ENCODE peak calls at places on chromosomes 11 and 22, in six cellular contexts. F, C, S, Y, K and M are unnamed samples. For H3K36me3 and H3K4me1, the result is how much of the 10 kb centered on the place peaks cover.

GRCh38 chr11:16335236-16335962 is 20.9 kb downstream of the SOX6 start:
- DNase-seq in K (no peak), S (no peak), C (peak), Y (no peak), F (no peak), M (no peak)

GRCh38 chr22:44814266-44815098 is 62.1 kb downstream of the ARHGAP8 start:
- DNase-seq in Y (no peak), C (no peak), S (no peak), K (no peak), F (no peak), M (peak)

GRCh38 chr22:44895296-44896055 is 114.3 kb downstream of the PHF21B start:
- DNase-seq in Y (no peak), C (no peak), K (no peak), S (no peak), F (no peak), M (peak)

GRCh38 chr11:17498058-17498457 is 21.4 kb upstream of the ABCC8 start:
- DNase-seq in C (no peak), S (no peak), K (peak), F (peak), Y (peak), M (peak)

GRCh38 chr11:126359431-126360048 is 4.1 kb downstream of the ST3GAL4 start:
- DNase-seq in Y (no peak), K (no peak), F (no peak), C (no peak), S (no peak), M (no peak)

GRCh38 chr11:86152006-86152862 is 83.3 kb upstream of the PICALM start:
- DNase-seq in S (no peak), Y (no peak), F (peak), K (no peak), C (no peak), M (no peak)

GRCh38 chr22:26681395-26681821 is 24.0 kb downstream of the MIAT start:
- DNase-seq in S (no peak), K (no peak), Y (peak), F (no peak), C (no peak), M (peak)

GRCh38 chr11:36109850-36110606 is 166.2 kb downstream of the LDLRAD3 start:
- DNase-seq in K (no peak), C (no peak), F (peak), Y (peak), S (peak), M (peak)

GRCh38 chr11:34348919-34349318 is 8.9 kb downstream of the ABTB2 start:
- DNase-seq in C (no peak), S (no peak), Y (no peak), F (no peak), K (no peak), M (no peak)

GRCh38 chr22:35835998-35836691 is 118.5 kb downstream of the APOL5 start:
- DNase-seq in Y (peak), K (peak), S (no peak), C (peak), F (no peak), M (peak)

GRCh38 chr22:23236440-23237139 is 56.3 kb downstream of the BCR start:
- DNase-seq in F (no peak), S (no peak), K (no peak), Y (no peak), C (no peak), M (no peak)

GRCh38 chr11:29272019-29272654 is 744.7 kb downstream of the KCNA4 start:
- DNase-seq in Y (peak), F (no peak), K (peak), C (no peak), S (no peak), M (no peak)

GRCh38 chr11:27313157-27313821 is 49.7 kb downstream of the CCDC34 start:
- DNase-seq in K (no peak), F (no peak), Y (no peak), C (no peak), S (no peak), M (no peak)

GRCh38 chr11:118343981-118344521 is at the start of gene CD3G:
- DNase-seq in C (no peak), S (no peak), Y (no peak), K (no peak), F (no peak), M (no peak)

GRCh38 chr11:132131962-132132361 is 761.5 kb downstream of the NTM start:
- DNase-seq in K (no peak), S (no peak), Y (peak), C (no peak), F (no peak), M (peak)

GRCh38 chr11:27926981-27927481 is 180.9 kb downstream of the KIF18A start:
- DNase-seq in C (no peak), S (no peak), Y (peak), F (no peak), K (no peak), M (no peak)

GRCh38 chr22:33853200-33854097 is 66.8 kb downstream of the LARGE1 start:
- DNase-seq in S (no peak), K (no peak), Y (no peak), C (peak), F (peak), M (no peak)

GRCh38 chr11:75538150-75538942 is 12.6 kb upstream of the GDPD5 start:
- DNase-seq in K (no peak), Y (no peak), S (no peak), C (no peak), F (no peak), M (no peak)

GRCh38 chr11:8241373-8242112 is 22.1 kb downstream of the LMO1 start:
- DNase-seq in Y (no peak), F (no peak), K (no peak), S (no peak), C (no peak), M (no peak)

GRCh38 chr11:128061321-128061871 is 526.0 kb downstream of the ETS1 start:
- DNase-seq in F (no peak), Y (peak), S (no peak), C (no peak), K (no peak), M (no peak)

GRCh38 chr11:131190446-131190845 is 180.0 kb upstream of the NTM start:
- DNase-seq in F (no peak), S (no peak), K (no peak), Y (no peak), C (no peak), M (no peak)

GRCh38 chr11:17036666-17037658 is 22.7 kb upstream of the PLEKHA7 start:
- DNase-seq in C (peak), K (peak), F (no peak), Y (peak), S (no peak), M (peak)

GRCh38 chr11:122748968-122749687 is 89.2 kb upstream of the CRTAM start:
- DNase-seq in K (no peak), S (no peak), Y (no peak), C (no peak), F (peak), M (no peak)

GRCh38 chr22:35448552-35448922 is 48.6 kb downstream of the MCM5 start:
- DNase-seq in S (no peak), C (no peak), K (no peak), Y (no peak), F (no peak), M (peak)

GRCh38 chr22:19520007-19520406 is 4.2 kb downstream of the CLDN5 start:
- DNase-seq in C (no peak), F (no peak), Y (no peak), K (no peak), S (no peak), M (peak)

GRCh38 chr11:3086671-3087150 is 29.5 kb upstream of the CARS1 start:
- DNase-seq in K (no peak), F (no peak), Y (no peak), C (peak), S (no peak), M (no peak)

GRCh38 chr11:108635106-108635505 is 29.8 kb upstream of the DDX10 start:
- DNase-seq in C (no peak), Y (peak), K (no peak), F (no peak), S (no peak), M (no peak)

GRCh38 chr11:8059571-8060011 is 21.4 kb upstream of the TUB start:
- DNase-seq in Y (no peak), F (no peak), C (no peak), S (no peak), K (no peak), M (peak)

GRCh38 chr22:47355776-47356432 is 593.5 kb downstream of the TBC1D22A start:
- DNase-seq in S (no peak), F (no peak), K (no peak), C (no peak), Y (no peak), M (peak)

GRCh38 chr11:133681901-133682300 is 149.6 kb upstream of the OPCML start:
- DNase-seq in S (no peak), Y (peak), C (no peak), F (no peak), K (no peak), M (peak)

GRCh38 chr11:13053255-13053917 is 44.3 kb downstream of the RASSF10 start:
- DNase-seq in S (no peak), K (no peak), F (no peak), C (no peak), Y (peak), M (no peak)

GRCh38 chr11:77548552-77549439 is 41.0 kb upstream of the AQP11 start:
- DNase-seq in S (no peak), Y (no peak), C (no peak), F (peak), K (no peak), M (no peak)
- H3K9ac ChIP-seq in S (no peak), Y (no peak), C (no peak), F (no peak), K (no peak), M (no peak)

DNA sequence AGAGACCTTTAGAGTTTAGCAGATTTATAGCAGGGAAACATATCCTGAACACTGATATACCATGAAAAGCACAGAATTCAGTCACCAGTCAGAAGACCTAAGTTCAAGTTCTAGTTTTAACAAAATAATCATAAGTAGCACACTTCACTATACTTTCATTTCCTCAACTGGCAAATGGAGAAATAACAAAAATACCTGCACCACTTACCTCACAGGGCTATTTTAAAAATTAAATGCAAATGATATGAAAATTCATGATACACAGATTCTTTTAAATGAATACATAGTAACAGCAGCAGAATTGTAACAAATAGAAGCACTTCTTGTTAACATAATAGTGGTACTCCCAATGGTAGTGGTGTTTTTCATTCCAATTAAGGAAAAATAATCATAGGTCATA is 139.0 kb downstream of the FCHSD2 start:
- DNase-seq in C (no peak), Y (no peak), S (no peak), K (no peak), F (no peak), M (no peak)
- H3K36me3 ChIP-seq in C (under half), Y (under half), S (under half), K (under half), F (under half), M (under half)

GRCh38 chr11:41845066-41845465 is 385.6 kb upstream of the LRRC4C start:
- DNase-seq in C (no peak), S (no peak), Y (peak), F (no peak), K (no peak), M (no peak)
- H3K4me1 ChIP-seq in C (under half), S (under half), Y (under half), F (under half), K (under half), M (under half)

GRCh38 chr22:29994941-29995340 is 85.3 kb upstream of the HORMAD2 start:
- DNase-seq in C (peak), K (no peak), Y (no peak), S (no peak), F (no peak), M (no peak)

GRCh38 chr22:29994027-29994715 is 86.1 kb upstream of the HORMAD2 start:
- DNase-seq in K (no peak), C (peak), F (no peak), S (no peak), Y (no peak), M (no peak)

GRCh38 chr22:29988719-29989118 is 91.5 kb upstream of the HORMAD2 start:
- DNase-seq in C (no peak), Y (no peak), F (no peak), S (no peak), K (no peak), M (no peak)

GRCh38 chr22:29989446-29989845 is 90.8 kb upstream of the HORMAD2 start:
- DNase-seq in Y (no peak), C (no peak), S (no peak), F (no peak), K (no peak), M (no peak)

GRCh38 chr22:29992341-29993275 is 87.7 kb upstream of the HORMAD2 start:
- DNase-seq in F (no peak), K (no peak), S (no peak), Y (no peak), C (peak), M (no peak)
- H3K9ac ChIP-seq in F (no peak), K (no peak), S (no peak), Y (no peak), C (no peak), M (no peak)

GRCh38 chr22:40627612-40628011 is 8.9 kb downstream of the MRTFA start:
- DNase-seq in Y (no peak), K (no peak), F (no peak), S (no peak), C (no peak), M (peak)

GRCh38 chr22:40621309-40622151 is 15.0 kb downstream of the MRTFA start:
- DNase-seq in F (no peak), C (peak), K (no peak), S (no peak), Y (no peak), M (no peak)

GRCh38 chr22:40626826-40627225 is 9.7 kb downstream of the MRTFA start:
- DNase-seq in S (no peak), C (no peak), F (no peak), Y (no peak), K (no peak), M (no peak)

GRCh38 chr22:40628354-40629042 is 8.0 kb downstream of the MRTFA start:
- DNase-seq in K (no peak), S (no peak), Y (no peak), F (no peak), C (no peak), M (peak)

DNA sequence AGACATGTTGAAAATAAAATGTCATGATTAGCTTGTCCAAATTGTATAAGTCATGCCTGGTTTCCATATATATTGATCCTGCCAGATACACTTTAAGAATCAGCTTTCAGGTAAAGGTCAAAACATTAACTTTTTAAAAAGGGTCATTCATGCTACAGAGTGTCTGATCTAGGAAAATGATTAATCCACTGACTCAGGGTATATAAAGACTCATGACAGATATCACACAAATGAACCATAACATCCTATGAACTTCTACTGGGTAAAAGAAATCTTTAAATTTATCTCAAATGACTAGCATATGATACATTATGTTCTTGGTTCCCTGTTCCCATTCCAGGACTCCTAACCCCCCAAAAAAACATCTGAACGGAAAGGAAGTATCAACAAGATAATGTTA is 11.7 kb downstream of the MRTFA start:
- DNase-seq in S (no peak), C (no peak), Y (no peak), F (no peak), K (no peak), M (no peak)
- H3K36me3 ChIP-seq in S (under half), C (under half), Y (under half), F (under half), K (under half), M (under half)

DNA sequence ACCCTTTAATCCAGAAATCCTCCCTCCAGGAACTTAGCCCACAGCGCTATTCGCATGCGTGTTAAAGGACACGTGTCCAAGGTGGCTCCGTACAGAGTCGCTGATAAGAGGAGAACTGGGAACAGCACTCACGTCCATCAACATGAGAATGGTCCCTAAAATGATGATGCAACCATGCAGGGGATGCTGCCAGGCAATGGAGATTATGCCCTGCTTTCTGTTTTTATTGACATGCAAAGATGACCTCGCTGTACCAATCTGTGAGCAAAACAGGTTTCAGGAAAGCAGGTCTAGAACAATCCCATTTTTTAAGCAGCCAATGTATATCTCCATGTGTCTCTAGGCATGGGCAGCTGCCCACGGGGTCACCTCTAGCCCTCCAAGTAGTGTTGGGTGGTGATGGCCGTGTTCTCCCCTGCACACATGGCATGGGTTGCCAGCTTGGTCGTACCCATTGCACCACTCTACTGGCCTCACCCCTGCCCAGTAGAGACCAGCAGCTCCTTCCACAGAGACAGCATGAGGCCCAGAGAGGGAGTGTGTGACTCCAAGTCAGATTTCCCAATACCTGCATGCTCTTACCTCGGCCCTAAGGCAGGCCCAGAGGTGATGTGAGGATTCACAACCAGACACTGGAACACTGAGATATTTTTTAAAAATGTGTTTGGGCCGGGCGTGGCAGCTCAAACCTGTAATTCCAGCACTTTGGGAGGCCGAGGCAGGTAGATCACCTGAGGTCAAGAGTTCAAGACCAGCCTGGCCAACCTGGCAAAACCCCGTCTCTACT is 68.3 kb upstream of the LINC01488 start:
- DNase-seq in S (no peak), F (no peak), C (no peak), Y (no peak), K (no peak), M (no peak)
- H3K4me1 ChIP-seq in S (under half), F (under half), C (under half), Y (under half), K (under half), M (under half)

DNA sequence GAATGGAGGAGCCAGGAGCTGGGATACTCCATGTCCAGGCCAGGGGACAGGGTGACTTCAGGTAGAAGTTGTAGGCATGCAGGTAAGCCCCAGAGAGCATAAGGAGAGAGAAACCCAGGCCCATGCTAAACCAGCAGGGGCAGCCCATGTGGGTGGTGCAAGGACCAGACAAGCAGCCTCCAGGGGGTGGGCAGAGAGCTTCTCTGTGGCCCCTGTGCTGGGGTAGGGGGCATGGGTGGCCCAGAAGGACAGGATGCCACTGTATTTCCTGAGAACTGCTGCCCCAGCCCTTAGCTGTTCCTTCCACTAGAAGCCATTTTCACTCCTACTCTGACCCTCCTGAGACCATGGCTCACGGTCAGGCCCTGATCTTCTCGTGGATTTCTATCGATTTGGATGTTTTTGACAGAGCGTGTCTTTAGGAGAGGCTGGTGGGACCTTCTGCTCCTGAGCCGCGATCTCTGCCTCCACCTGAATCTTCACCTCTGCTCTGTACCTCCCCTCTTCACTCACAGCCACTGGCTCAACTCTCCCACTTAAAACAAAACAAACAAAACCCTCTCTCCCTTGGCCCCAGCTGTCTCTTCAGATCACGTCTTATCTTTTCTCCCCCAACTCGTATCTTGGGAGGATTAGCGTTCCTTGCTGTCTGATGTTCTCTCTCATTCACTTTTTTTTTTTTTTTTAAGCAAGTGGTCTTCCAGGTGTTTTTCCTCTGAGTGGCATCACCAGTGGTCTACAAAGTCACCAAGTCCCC is 112.2 kb downstream of the NECTIN1 start:
- DNase-seq in S (no peak), F (no peak), Y (peak), C (no peak), K (no peak), M (no peak)
- H3K9ac ChIP-seq in S (no peak), F (no peak), Y (peak), C (no peak), K (no peak), M (no peak)

GRCh38 chr22:42878561-42879305 is 21.7 kb upstream of the ARFGAP3 start:
- DNase-seq in Y (no peak), F (no peak), S (no peak), K (no peak), C (no peak), M (no peak)
- H3K36me3 ChIP-seq in Y (under half), F (under half), S (under half), K (under half), C (half or more), M (half or more)